ENCODE peak calls at places on chromosomes 11 and 22, in ten cellular contexts. Q is CD8-positive, alpha-beta T cell; I is endothelial cell of umbilical vein; O is CD4-positive, CD25-positive, alpha-beta regulatory T cell; T is HCT116; U is psoas muscle; G is IMR-90; W is uterus; N is spleen; V is naive thymus-derived CD4-positive, alpha-beta T cell. X is an unnamed sample.
A peak's percentile ranks its signal among the peaks of the same experiment; 100 is the strongest.

GRCh38 chr11:75813622-75814039 is 1.4 kb upstream of the UVRAG start:
- DNase-seq in W (no peak), N (no peak), T (no peak), G (peak; percentile 20), V (no peak), I (peak; percentile 99), Q (no peak), U (no peak), O (no peak), X (no peak)

GRCh38 chr11:118164885-118165284 is 11.6 kb downstream of the SCN2B start:
- DNase-seq in Q (no peak), U (no peak), N (no peak), I (no peak), V (no peak), W (no peak), O (no peak), G (no peak), T (no peak), X (no peak)

GRCh38 chr22:20587206-20587958 is 80.0 kb downstream of the MED15 start:
- DNase-seq in I (no peak), N (peak; percentile 70), U (no peak), O (no peak), T (no peak), V (no peak), G (no peak), Q (no peak), W (no peak), X (no peak)

GRCh38 chr11:70399681-70400112 is 1.4 kb downstream of the CTTN start:
- DNase-seq in T (peak; percentile 87), Q (no peak), G (peak; percentile 97), O (no peak), U (peak; percentile 91), V (no peak), N (no peak), I (peak; percentile 95), W (peak; percentile 90), X (peak; percentile 89)

GRCh38 chr11:34354782-34355181 is 3.0 kb downstream of the ABTB2 start:
- DNase-seq in I (no peak), V (no peak), O (no peak), G (peak; percentile 72), U (no peak), W (no peak), N (no peak), Q (no peak), T (no peak), X (no peak)

GRCh38 chr11:60265373-60266214 is 14.9 kb upstream of the MS4A4A start:
- DNase-seq in G (peak; percentile 7), N (no peak), Q (no peak), U (no peak), I (peak; percentile 83), O (peak; percentile 20), W (no peak), T (peak; percentile 36), V (no peak), X (no peak)

GRCh38 chr11:71387784-71388636 is 60.2 kb downstream of the DHCR7 start:
- DNase-seq in U (no peak), V (no peak), N (no peak), G (no peak), I (no peak), T (no peak), W (no peak), O (peak; percentile 33), Q (no peak), X (no peak)

GRCh38 chr11:76076749-76077148 is 129.6 kb downstream of the WNT11 start:
- DNase-seq in V (no peak), U (no peak), O (no peak), G (no peak), N (no peak), I (no peak), Q (no peak), T (no peak), W (no peak), X (no peak)

GRCh38 chr11:23288001-23288783 is 427.9 kb upstream of the CCDC179 start:
- DNase-seq in W (no peak), U (no peak), Q (no peak), O (no peak), G (peak; percentile 94), T (no peak), N (no peak), V (no peak), I (peak; percentile 10), X (no peak)

GRCh38 chr11:114135737-114136151 is 76.2 kb downstream of the ZBTB16 start:
- DNase-seq in V (no peak), Q (no peak), N (no peak), I (no peak), O (no peak), W (no peak), U (no peak), G (no peak), T (no peak), X (no peak)

GRCh38 chr11:46286789-46287188 is 9.3 kb downstream of the CREB3L1 start:
- DNase-seq in I (no peak), T (no peak), G (no peak), N (no peak), Q (no peak), W (no peak), O (no peak), V (no peak), U (no peak), X (no peak)

GRCh38 chr11:46288451-46288850 is 11.0 kb downstream of the CREB3L1 start:
- DNase-seq in W (no peak), U (no peak), T (no peak), N (no peak), O (no peak), I (no peak), G (no peak), V (no peak), Q (no peak), X (no peak)

GRCh38 chr11:46285173-46285572 is 7.7 kb downstream of the CREB3L1 start:
- DNase-seq in N (no peak), T (no peak), U (no peak), Q (no peak), V (no peak), G (no peak), O (no peak), I (no peak), W (no peak), X (no peak)

GRCh38 chr11:46281374-46281831 is 3.9 kb downstream of the CREB3L1 start:
- DNase-seq in W (peak; percentile 61), V (no peak), U (no peak), N (no peak), O (no peak), I (no peak), T (no peak), G (peak; percentile 44), Q (no peak), X (no peak)

GRCh38 chr11:46285594-46286033 is 8.2 kb downstream of the CREB3L1 start:
- DNase-seq in T (no peak), O (no peak), N (no peak), G (peak; percentile 75), V (no peak), U (peak; percentile 84), Q (no peak), I (no peak), W (peak; percentile 57), X (no peak)
- H3K4me3 ChIP-seq in T (no peak overlapping the region), O (no peak overlapping the region), N (no peak overlapping the region), G (peak overlapping the region; percentile 2), V (no peak overlapping the region), U (no peak overlapping the region), Q (no peak overlapping the region), I (no peak overlapping the region), W (no peak overlapping the region), X (no peak overlapping the region)

GRCh38 chr11:116868066-116868465 is 30.6 kb upstream of the APOA1 start:
- DNase-seq in I (no peak), G (no peak), O (no peak), N (no peak), T (no peak), V (no peak), U (no peak), Q (no peak), W (no peak), X (no peak)

GRCh38 chr11:116871248-116871647 is 33.8 kb upstream of the APOA1 start:
- DNase-seq in I (no peak), G (peak; percentile 90), V (no peak), O (no peak), N (no peak), W (no peak), U (no peak), Q (no peak), T (no peak), X (no peak)

GRCh38 chr11:116870054-116870453 is 32.6 kb upstream of the APOA1 start:
- DNase-seq in I (no peak), T (no peak), O (no peak), G (no peak), V (no peak), W (no peak), U (no peak), Q (no peak), N (no peak), X (no peak)

GRCh38 chr11:116867619-116868018 is 30.2 kb upstream of the APOA1 start:
- DNase-seq in N (no peak), T (no peak), G (no peak), W (no peak), O (no peak), U (no peak), Q (no peak), V (no peak), I (no peak), X (no peak)

DNA sequence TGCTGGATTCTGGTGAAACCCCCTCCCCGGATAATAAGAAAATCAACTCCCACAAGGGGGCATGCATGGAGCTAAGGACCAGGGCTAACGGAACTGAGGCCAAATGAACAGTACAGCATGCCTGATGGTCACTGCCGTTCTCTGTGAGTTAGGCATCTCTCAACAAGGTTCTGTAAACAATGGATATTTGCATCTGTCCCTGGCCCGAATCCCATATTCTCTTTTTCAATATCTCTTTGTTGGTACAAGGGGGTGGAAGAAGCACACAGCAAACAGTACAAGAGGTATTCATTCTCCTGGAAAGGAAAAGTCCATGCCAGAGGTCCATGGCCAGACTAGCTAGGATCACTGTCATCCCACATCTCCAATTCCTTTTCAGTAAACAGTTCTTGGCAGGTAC is 32.2 kb upstream of the APOA1 start:
- DNase-seq in U (no peak), G (no peak), N (no peak), I (no peak), O (no peak), T (no peak), Q (no peak), V (no peak), W (no peak), X (no peak)
- H3K4me1 ChIP-seq in U (peaks cover 32% of the 10 kb centered on the region), G (peaks cover 3% of the 10 kb centered on the region), N (no peaks in the 10 kb centered on the region), I (peaks cover 6% of the 10 kb centered on the region), O (no peaks in the 10 kb centered on the region), T (no peaks in the 10 kb centered on the region), Q (no peaks in the 10 kb centered on the region), V (no peaks in the 10 kb centered on the region), W (no peaks in the 10 kb centered on the region), X (no peaks in the 10 kb centered on the region)

DNA sequence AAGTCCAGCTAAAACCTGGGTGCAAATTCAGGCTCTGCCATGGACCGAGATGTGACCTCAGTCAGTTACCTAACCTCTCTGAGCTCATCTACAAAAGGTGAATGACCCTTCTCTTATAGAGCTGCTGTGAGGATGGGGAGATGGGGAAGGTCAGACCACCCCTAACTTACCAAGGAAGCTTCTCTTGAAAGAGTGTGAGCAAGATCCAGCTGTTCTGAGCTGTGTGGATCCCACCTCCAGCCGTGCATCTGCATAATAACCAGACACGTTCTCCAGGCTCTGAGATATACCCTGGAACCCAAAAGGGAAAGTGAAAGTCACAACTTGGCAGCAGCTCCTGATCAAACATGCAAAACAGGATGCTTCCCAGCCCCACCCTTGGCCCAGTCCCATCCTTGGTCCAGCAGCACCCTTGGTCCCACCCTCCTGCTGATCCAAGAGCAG is at the start of gene APOL3:
- DNase-seq in T (no peak), O (peak; percentile 84), V (peak; percentile 53), Q (peak; percentile 48), I (peak; percentile 85), U (peak; percentile 86), G (peak; percentile 47), W (peak; percentile 71), N (peak; percentile 87), X (peak; percentile 78)
- H3K4me3 ChIP-seq in T (no peak within 1 kb of the TSS), O (peak within 1 kb of the TSS; percentile 99), V (peak within 1 kb of the TSS; percentile 82), Q (peak within 1 kb of the TSS; percentile 86), I (peak within 1 kb of the TSS; percentile 13), U (peak within 1 kb of the TSS; percentile 65), G (no peak within 1 kb of the TSS), W (peak within 1 kb of the TSS; percentile 21), N (peak within 1 kb of the TSS; percentile 44), X (peak within 1 kb of the TSS; percentile 59)

GRCh38 chr11:131908316-131908715 is 537.9 kb downstream of the NTM start:
- DNase-seq in V (no peak), N (no peak), O (no peak), W (no peak), U (no peak), T (no peak), G (no peak), Q (no peak), I (no peak), X (no peak)
- H3K4me1 ChIP-seq in V (no peaks in the 10 kb centered on the region), N (no peaks in the 10 kb centered on the region), O (no peaks in the 10 kb centered on the region), W (peaks cover 9% of the 10 kb centered on the region), U (no peaks in the 10 kb centered on the region), T (no peaks in the 10 kb centered on the region), G (peaks cover 5% of the 10 kb centered on the region), Q (no peaks in the 10 kb centered on the region), I (peaks cover 5% of the 10 kb centered on the region), X (no peaks in the 10 kb centered on the region)